ENCODE peak calls at places on chromosomes 16 and 17, in nine cellular contexts. S is occipital lobe; X is cerebellar nuclear complex; K is left ventricle myocardium inferior; P is T-helper 17 cell; J is adipocyte; D is activated naive CD4-positive, alpha-beta T cell treated with anti-CD3 and anti-CD28 coated beads for 36 hours; W is smooth muscle cell of the brain vasculature; R is GM03348. B is an unnamed sample.

GRCh38 chr16:13153696-13154095 is 252.3 kb downstream of the SHISA9 start:
- DNase-seq in S (no peak), X (no peak), K (no peak), P (no peak), J (no peak), D (no peak), W (no peak), R (no peak), B (no peak)

GRCh38 chr17:16944334-16945140 is 27.4 kb downstream of the TNFRSF13B start:
- DNase-seq in S (no peak), X (no peak), K (no peak), P (no peak), J (no peak), D (no peak), W (no peak), R (peak; percentile 1), B (no peak)

GRCh38 chr16:14356064-14356463 is 274.0 kb downstream of the PARN start:
- DNase-seq in S (no peak), X (no peak), K (no peak), P (no peak), J (no peak), D (no peak), W (no peak), R (no peak), B (no peak)

GRCh38 chr17:82272495-82273326 is 789 bp downstream of the CSNK1D start:
- DNase-seq in S (no peak), X (no peak), K (peak; percentile 56), P (no peak), J (peak; percentile 44), D (peak; percentile 42), W (no peak), R (peak; percentile 69), B (peak; percentile 58)

GRCh38 chr16:49825006-49825405 is 30.9 kb downstream of the ZNF423 start:
- DNase-seq in S (no peak), X (no peak), K (no peak), P (no peak), J (no peak), D (no peak), W (no peak), R (no peak), B (no peak)

GRCh38 chr16:2095918-2096582 is 39.6 kb downstream of the PKD1 start:
- DNase-seq in S (no peak), X (no peak), K (no peak), P (no peak), J (no peak), D (no peak), W (no peak), R (peak; percentile 3), B (no peak)

GRCh38 chr17:41340934-41341861 is 9.4 kb downstream of the KRT33A start:
- DNase-seq in S (no peak), X (no peak), K (no peak), P (peak; percentile 42), J (no peak), D (peak; percentile 82), W (no peak), R (no peak), B (peak; percentile 76)

GRCh38 chr17:67046398-67046797 is 2.0 kb downstream of the CACNG1 start:
- DNase-seq in S (no peak), X (no peak), K (no peak), P (no peak), J (no peak), D (no peak), W (no peak), R (no peak), B (no peak)

GRCh38 chr17:4842376-4842775 is 9.2 kb downstream of the MINK1 start:
- DNase-seq in S (no peak), X (no peak), K (no peak), P (no peak), J (no peak), D (no peak), W (no peak), R (no peak), B (no peak)

GRCh38 chr16:11484691-11485258 is 101.9 kb downstream of the LITAF start:
- DNase-seq in S (no peak), X (no peak), K (no peak), P (no peak), J (no peak), D (no peak), W (no peak), R (peak; percentile 53), B (no peak)

GRCh38 chr16:48054881-48055601 is 100.8 kb downstream of the ABCC12 start:
- DNase-seq in S (peak; percentile 56), X (peak; percentile 34), K (no peak), P (peak; percentile 4), J (peak; percentile 83), D (peak; percentile 55), W (peak; percentile 29), R (peak; percentile 87), B (peak; percentile 64)

GRCh38 chr17:888998-889401 is 90.6 kb downstream of the NXN start:
- DNase-seq in S (no peak), X (no peak), K (no peak), P (no peak), J (no peak), D (peak; percentile 18), W (no peak), R (no peak), B (peak; percentile 39)

GRCh38 chr17:550776-551175 is 163.9 kb downstream of the VPS53 start:
- DNase-seq in S (no peak), X (no peak), K (no peak), P (no peak), J (peak; percentile 12), D (no peak), W (no peak), R (peak; percentile 34), B (no peak)